ENCODE peak calls at places on chromosomes 1 and 21, in eight cellular contexts. One of them, this sample, is unnamed.

GRCh38 chr1:196655494-196655893 is 3.7 kb downstream of the CFH start:
- DNase-seq in HT-29: no peak
- DNase-seq in stimulated activated CD4-positive, alpha-beta T cell treated with anti-CD3 and anti-CD28 coated beads, Interleukin-4, amount 100 ng/mL, for 48 hours: no peak
- DNase-seq in OCI-LY7: no peak
- DNase-seq in CD4-positive, CD25-positive, alpha-beta regulatory T cell: no peak
- DNase-seq in AG09309: no peak
- DNase-seq in AG10803: no peak
- DNase-seq in GM23338: no peak
- DNase-seq in this sample: no peak

GRCh38 chr1:93821412-93822144 is 57.4 kb downstream of the DNTTIP2 start:
- DNase-seq in HT-29: no peak
- DNase-seq in stimulated activated CD4-positive, alpha-beta T cell treated with anti-CD3 and anti-CD28 coated beads, Interleukin-4, amount 100 ng/mL, for 48 hours: no peak
- DNase-seq in OCI-LY7: no peak
- DNase-seq in CD4-positive, CD25-positive, alpha-beta regulatory T cell: no peak
- DNase-seq in AG09309: no peak
- DNase-seq in AG10803: peak
- DNase-seq in GM23338: no peak
- DNase-seq in this sample: peak

GRCh38 chr1:211711313-211711712 is 35.9 kb upstream of the NEK2 start:
- DNase-seq in HT-29: no peak
- DNase-seq in stimulated activated CD4-positive, alpha-beta T cell treated with anti-CD3 and anti-CD28 coated beads, Interleukin-4, amount 100 ng/mL, for 48 hours: no peak
- DNase-seq in OCI-LY7: no peak
- DNase-seq in CD4-positive, CD25-positive, alpha-beta regulatory T cell: no peak
- DNase-seq in AG09309: no peak
- DNase-seq in AG10803: no peak
- DNase-seq in GM23338: no peak
- DNase-seq in this sample: no peak

GRCh38 chr1:112803906-112804762 is 89.0 kb upstream of the PPM1J start:
- DNase-seq in HT-29: peak
- DNase-seq in stimulated activated CD4-positive, alpha-beta T cell treated with anti-CD3 and anti-CD28 coated beads, Interleukin-4, amount 100 ng/mL, for 48 hours: peak
- DNase-seq in OCI-LY7: peak
- DNase-seq in CD4-positive, CD25-positive, alpha-beta regulatory T cell: peak
- DNase-seq in AG09309: no peak
- DNase-seq in AG10803: peak
- DNase-seq in GM23338: peak
- DNase-seq in this sample: peak

GRCh38 chr1:47934243-47934805 is 62.9 kb downstream of the TRABD2B start:
- DNase-seq in HT-29: no peak
- DNase-seq in stimulated activated CD4-positive, alpha-beta T cell treated with anti-CD3 and anti-CD28 coated beads, Interleukin-4, amount 100 ng/mL, for 48 hours: no peak
- DNase-seq in OCI-LY7: no peak
- DNase-seq in CD4-positive, CD25-positive, alpha-beta regulatory T cell: no peak
- DNase-seq in AG09309: peak
- DNase-seq in AG10803: peak
- DNase-seq in GM23338: peak
- DNase-seq in this sample: peak

GRCh38 chr1:156019946-156020292 is 832 bp downstream of the SSR2 start:
- DNase-seq in HT-29: no peak
- DNase-seq in stimulated activated CD4-positive, alpha-beta T cell treated with anti-CD3 and anti-CD28 coated beads, Interleukin-4, amount 100 ng/mL, for 48 hours: no peak
- DNase-seq in OCI-LY7: no peak
- DNase-seq in CD4-positive, CD25-positive, alpha-beta regulatory T cell: no peak
- DNase-seq in AG09309: no peak
- DNase-seq in AG10803: no peak
- DNase-seq in GM23338: no peak
- DNase-seq in this sample: no peak

GRCh38 chr21:36499578-36500471 is 19.9 kb upstream of the CLDN14 start:
- DNase-seq in HT-29: no peak
- DNase-seq in stimulated activated CD4-positive, alpha-beta T cell treated with anti-CD3 and anti-CD28 coated beads, Interleukin-4, amount 100 ng/mL, for 48 hours: no peak
- DNase-seq in OCI-LY7: no peak
- DNase-seq in CD4-positive, CD25-positive, alpha-beta regulatory T cell: no peak
- DNase-seq in AG09309: peak
- DNase-seq in AG10803: peak
- DNase-seq in GM23338: no peak
- DNase-seq in this sample: peak

GRCh38 chr21:36800734-36801133 is 101.8 kb downstream of the SIM2 start:
- DNase-seq in HT-29: no peak
- DNase-seq in stimulated activated CD4-positive, alpha-beta T cell treated with anti-CD3 and anti-CD28 coated beads, Interleukin-4, amount 100 ng/mL, for 48 hours: no peak
- DNase-seq in OCI-LY7: no peak
- DNase-seq in CD4-positive, CD25-positive, alpha-beta regulatory T cell: no peak
- DNase-seq in AG09309: no peak
- DNase-seq in AG10803: no peak
- DNase-seq in GM23338: no peak
- DNase-seq in this sample: no peak

GRCh38 chr1:204102029-204102611 is 29.2 kb downstream of the SOX13 start:
- DNase-seq in HT-29: peak
- DNase-seq in stimulated activated CD4-positive, alpha-beta T cell treated with anti-CD3 and anti-CD28 coated beads, Interleukin-4, amount 100 ng/mL, for 48 hours: no peak
- DNase-seq in OCI-LY7: no peak
- DNase-seq in CD4-positive, CD25-positive, alpha-beta regulatory T cell: peak
- DNase-seq in AG09309: no peak
- DNase-seq in AG10803: no peak
- DNase-seq in GM23338: no peak
- DNase-seq in this sample: no peak

GRCh38 chr1:201608635-201609395 is 69.9 kb downstream of the NAV1 start:
- DNase-seq in HT-29: no peak
- DNase-seq in stimulated activated CD4-positive, alpha-beta T cell treated with anti-CD3 and anti-CD28 coated beads, Interleukin-4, amount 100 ng/mL, for 48 hours: no peak
- DNase-seq in OCI-LY7: no peak
- DNase-seq in CD4-positive, CD25-positive, alpha-beta regulatory T cell: no peak
- DNase-seq in AG09309: no peak
- DNase-seq in AG10803: peak
- DNase-seq in GM23338: no peak
- DNase-seq in this sample: peak

GRCh38 chr1:67134692-67135091 is at the start of gene C1orf141:
- DNase-seq in HT-29: no peak
- DNase-seq in stimulated activated CD4-positive, alpha-beta T cell treated with anti-CD3 and anti-CD28 coated beads, Interleukin-4, amount 100 ng/mL, for 48 hours: no peak
- DNase-seq in OCI-LY7: no peak
- DNase-seq in CD4-positive, CD25-positive, alpha-beta regulatory T cell: peak
- DNase-seq in AG09309: no peak
- DNase-seq in AG10803: peak
- DNase-seq in GM23338: peak
- DNase-seq in this sample: peak

GRCh38 chr21:42595281-42596187 is 57.9 kb upstream of the PDE9A start:
- DNase-seq in HT-29: no peak
- DNase-seq in stimulated activated CD4-positive, alpha-beta T cell treated with anti-CD3 and anti-CD28 coated beads, Interleukin-4, amount 100 ng/mL, for 48 hours: no peak
- DNase-seq in OCI-LY7: no peak
- DNase-seq in CD4-positive, CD25-positive, alpha-beta regulatory T cell: no peak
- DNase-seq in AG09309: no peak
- DNase-seq in AG10803: no peak
- DNase-seq in GM23338: no peak
- DNase-seq in this sample: no peak

GRCh38 chr1:234721476-234722266 is 111.7 kb upstream of the IRF2BP2 start:
- DNase-seq in HT-29: peak
- DNase-seq in stimulated activated CD4-positive, alpha-beta T cell treated with anti-CD3 and anti-CD28 coated beads, Interleukin-4, amount 100 ng/mL, for 48 hours: no peak
- DNase-seq in OCI-LY7: no peak
- DNase-seq in CD4-positive, CD25-positive, alpha-beta regulatory T cell: no peak
- DNase-seq in AG09309: peak
- DNase-seq in AG10803: peak
- DNase-seq in GM23338: no peak
- DNase-seq in this sample: peak

GRCh38 chr1:1285102-1285571 is 4.9 kb downstream of the SCNN1D start:
- DNase-seq in HT-29: no peak
- DNase-seq in stimulated activated CD4-positive, alpha-beta T cell treated with anti-CD3 and anti-CD28 coated beads, Interleukin-4, amount 100 ng/mL, for 48 hours: no peak
- DNase-seq in OCI-LY7: no peak
- DNase-seq in CD4-positive, CD25-positive, alpha-beta regulatory T cell: no peak
- DNase-seq in AG09309: no peak
- DNase-seq in AG10803: no peak
- DNase-seq in GM23338: no peak
- DNase-seq in this sample: no peak

GRCh38 chr1:153363641-153364040 is 6.0 kb downstream of the S100A9 start:
- DNase-seq in HT-29: no peak
- DNase-seq in stimulated activated CD4-positive, alpha-beta T cell treated with anti-CD3 and anti-CD28 coated beads, Interleukin-4, amount 100 ng/mL, for 48 hours: no peak
- DNase-seq in OCI-LY7: no peak
- DNase-seq in CD4-positive, CD25-positive, alpha-beta regulatory T cell: no peak
- DNase-seq in AG09309: no peak
- DNase-seq in AG10803: no peak
- DNase-seq in GM23338: no peak
- DNase-seq in this sample: no peak

GRCh38 chr1:4650486-4650885 is 3.9 kb upstream of the AJAP1 start:
- DNase-seq in HT-29: no peak
- DNase-seq in stimulated activated CD4-positive, alpha-beta T cell treated with anti-CD3 and anti-CD28 coated beads, Interleukin-4, amount 100 ng/mL, for 48 hours: no peak
- DNase-seq in OCI-LY7: peak
- DNase-seq in CD4-positive, CD25-positive, alpha-beta regulatory T cell: no peak
- DNase-seq in AG09309: no peak
- DNase-seq in AG10803: peak
- DNase-seq in GM23338: no peak
- DNase-seq in this sample: peak

GRCh38 chr1:101128211-101128727 is 102.7 kb upstream of the DPH5 start:
- DNase-seq in HT-29: no peak
- DNase-seq in stimulated activated CD4-positive, alpha-beta T cell treated with anti-CD3 and anti-CD28 coated beads, Interleukin-4, amount 100 ng/mL, for 48 hours: no peak
- DNase-seq in OCI-LY7: peak
- DNase-seq in CD4-positive, CD25-positive, alpha-beta regulatory T cell: peak
- DNase-seq in AG09309: no peak
- DNase-seq in AG10803: no peak
- DNase-seq in GM23338: peak
- DNase-seq in this sample: no peak

GRCh38 chr1:151867785-151868403 is 14.4 kb upstream of the THEM5 start:
- DNase-seq in HT-29: no peak
- DNase-seq in stimulated activated CD4-positive, alpha-beta T cell treated with anti-CD3 and anti-CD28 coated beads, Interleukin-4, amount 100 ng/mL, for 48 hours: no peak
- DNase-seq in OCI-LY7: no peak
- DNase-seq in CD4-positive, CD25-positive, alpha-beta regulatory T cell: peak
- DNase-seq in AG09309: peak
- DNase-seq in AG10803: peak
- DNase-seq in GM23338: no peak
- DNase-seq in this sample: peak

This sample was measured in GM23248.